ENCODE peak calls at places on chromosomes 12 and 14, in five cellular contexts. Y is iris pigment epithelial cell, C is stomach, A is T-cell, B is NCI-H1105. E is an unnamed sample.
A peak's percentile ranks its signal among the peaks of the same experiment; 100 is the strongest.

GRCh38 chr12:49827351-49828099 is 688 bp downstream of the NCKAP5L start:
- DNase-seq in Y (peak; percentile 66), C (peak; percentile 66), A (no peak), B (peak; percentile 23), E (peak; percentile 18)

GRCh38 chr14:68842298-68842697 is 49.4 kb upstream of the ZFP36L1 start:
- DNase-seq in Y (no peak), C (no peak), A (no peak), B (peak; percentile 69), E (no peak)

GRCh38 chr12:91053951-91054715 is 3.7 kb downstream of the KERA start:
- DNase-seq in Y (peak; percentile 82), C (no peak), A (no peak), B (no peak), E (peak; percentile 41)

GRCh38 chr14:102046337-102047278 is 40.2 kb downstream of the HSP90AA1 start:
- DNase-seq in Y (peak; percentile 42), C (peak; percentile 92), A (no peak), B (no peak), E (peak; percentile 42)

GRCh38 chr12:9699898-9700605 is 30.5 kb downstream of the CLEC2D start:
- DNase-seq in Y (peak; percentile 64), C (no peak), A (no peak), B (no peak), E (no peak)

GRCh38 chr12:38102197-38102596 is 214.4 kb upstream of the ALG10B start:
- DNase-seq in Y (no peak), C (no peak), A (no peak), B (no peak), E (no peak)

GRCh38 chr12:49043856-49044258 is 16.7 kb downstream of the KMT2D start:
- DNase-seq in Y (peak; percentile 51), C (peak; percentile 60), A (peak; percentile 68), B (no peak), E (no peak)

GRCh38 chr12:91361864-91362263 is 179.2 kb upstream of the DCN start:
- DNase-seq in Y (peak; percentile 56), C (no peak), A (no peak), B (peak; percentile 47), E (peak; percentile 45)

GRCh38 chr14:50839048-50839447 is 8.1 kb upstream of the NIN start:
- DNase-seq in Y (peak; percentile 45), C (no peak), A (no peak), B (no peak), E (no peak)

GRCh38 chr12:230925-231671 is 17.1 kb upstream of the SLC6A12 start:
- DNase-seq in Y (no peak), C (no peak), A (no peak), B (no peak), E (no peak)

GRCh38 chr14:85061256-85061655 is 468.7 kb upstream of the FLRT2 start:
- DNase-seq in Y (peak; percentile 27), C (no peak), A (no peak), B (no peak), E (no peak)

GRCh38 chr12:58995964-58996363 is 75.7 kb upstream of the LRIG3 start:
- DNase-seq in Y (no peak), C (no peak), A (no peak), B (no peak), E (no peak)

E was measured in NCI-H2227 treated with DMSO at 0.1 percent for 48 hours.